ENCODE peak calls at places on chromosomes 16 and 17, in eight cellular contexts. One of them, this sample, is unnamed.

GRCh38 chr17:53278466-53278865 is 544.3 kb upstream of the KIF2B start:
- DNase-seq in M059J: no peak
- DNase-seq in CD8-positive, alpha-beta T cell: no peak
- DNase-seq in non-pigmented ciliary epithelial cell: no peak
- DNase-seq in pancreas: no peak
- DNase-seq in Karpas-422: no peak
- DNase-seq in NCI-H1694: no peak
- DNase-seq in COR-L47: no peak
- DNase-seq in this sample: no peak

GRCh38 chr17:30160419-30161172 is 44.0 kb downstream of the NSRP1 start:
- DNase-seq in M059J: no peak
- DNase-seq in CD8-positive, alpha-beta T cell: no peak
- DNase-seq in non-pigmented ciliary epithelial cell: no peak
- DNase-seq in pancreas: no peak
- DNase-seq in Karpas-422: no peak
- DNase-seq in NCI-H1694: no peak
- DNase-seq in COR-L47: no peak
- DNase-seq in this sample: no peak

GRCh38 chr16:4051591-4051990 is 64.7 kb downstream of the ADCY9 start:
- DNase-seq in M059J: no peak
- DNase-seq in CD8-positive, alpha-beta T cell: no peak
- DNase-seq in non-pigmented ciliary epithelial cell: no peak
- DNase-seq in pancreas: no peak
- DNase-seq in Karpas-422: no peak
- DNase-seq in NCI-H1694: no peak
- DNase-seq in COR-L47: no peak
- DNase-seq in this sample: peak

GRCh38 chr16:26118575-26118974 is 426.8 kb downstream of the HS3ST4 start:
- DNase-seq in M059J: no peak
- DNase-seq in CD8-positive, alpha-beta T cell: no peak
- DNase-seq in non-pigmented ciliary epithelial cell: no peak
- DNase-seq in pancreas: no peak
- DNase-seq in Karpas-422: no peak
- DNase-seq in NCI-H1694: no peak
- DNase-seq in COR-L47: no peak
- DNase-seq in this sample: no peak

GRCh38 chr16:630024-630814 is 566 bp upstream of the WFIKKN1 start:
- DNase-seq in M059J: no peak
- DNase-seq in CD8-positive, alpha-beta T cell: no peak
- DNase-seq in non-pigmented ciliary epithelial cell: no peak
- DNase-seq in pancreas: peak
- DNase-seq in Karpas-422: no peak
- DNase-seq in NCI-H1694: no peak
- DNase-seq in COR-L47: no peak
- DNase-seq in this sample: no peak

GRCh38 chr17:81867123-81867951 is 3.8 kb downstream of the ARHGDIA start:
- DNase-seq in M059J: peak
- DNase-seq in CD8-positive, alpha-beta T cell: no peak
- DNase-seq in non-pigmented ciliary epithelial cell: no peak
- DNase-seq in pancreas: peak
- DNase-seq in Karpas-422: peak
- DNase-seq in NCI-H1694: no peak
- DNase-seq in COR-L47: no peak
- DNase-seq in this sample: peak

GRCh38 chr17:50462446-50462845 is 6.2 kb downstream of the CHAD start:
- DNase-seq in M059J: no peak
- DNase-seq in CD8-positive, alpha-beta T cell: no peak
- DNase-seq in non-pigmented ciliary epithelial cell: no peak
- DNase-seq in pancreas: no peak
- DNase-seq in Karpas-422: no peak
- DNase-seq in NCI-H1694: no peak
- DNase-seq in COR-L47: no peak
- DNase-seq in this sample: no peak

GRCh38 chr16:85017151-85017550 is 5.8 kb upstream of the ZDHHC7 start:
- DNase-seq in M059J: no peak
- DNase-seq in CD8-positive, alpha-beta T cell: no peak
- DNase-seq in non-pigmented ciliary epithelial cell: no peak
- DNase-seq in pancreas: no peak
- DNase-seq in Karpas-422: no peak
- DNase-seq in NCI-H1694: no peak
- DNase-seq in COR-L47: no peak
- DNase-seq in this sample: no peak

GRCh38 chr17:61303334-61304096 is 96.1 kb upstream of the TBX2 start:
- DNase-seq in M059J: no peak
- DNase-seq in CD8-positive, alpha-beta T cell: no peak
- DNase-seq in non-pigmented ciliary epithelial cell: no peak
- DNase-seq in pancreas: no peak
- DNase-seq in Karpas-422: no peak
- DNase-seq in NCI-H1694: no peak
- DNase-seq in COR-L47: no peak
- DNase-seq in this sample: no peak

GRCh38 chr17:39450051-39450450 is 1.0 kb downstream of the MED1 start:
- DNase-seq in M059J: peak
- DNase-seq in CD8-positive, alpha-beta T cell: no peak
- DNase-seq in non-pigmented ciliary epithelial cell: no peak
- DNase-seq in pancreas: no peak
- DNase-seq in Karpas-422: no peak
- DNase-seq in NCI-H1694: no peak
- DNase-seq in COR-L47: no peak
- DNase-seq in this sample: no peak